ENCODE peak calls at places on chromosomes 16 and 17, in ten cellular contexts. One of them, this sample, is unnamed.

GRCh38 chr16:25020112-25020591 is 5.0 kb upstream of the ARHGAP17 start:
- DNase-seq in hippocampal formation: no peak
- DNase-seq in AG08396: no peak
- DNase-seq in fibroblast of lung: no peak
- DNase-seq in neural crest cell: no peak
- DNase-seq in neuronal stem cell: no peak
- DNase-seq in OCI-LY7: no peak
- DNase-seq in skeletal muscle cell: no peak
- DNase-seq in progenitor cell of endocrine pancreas: no peak
- DNase-seq in activated CD8-positive, alpha-beta memory T cell treated with anti-CD3 and anti-CD28 coated beads for 4 hours: no peak
- DNase-seq in this sample: no peak

GRCh38 chr17:83080641-83081560 is 1.5 kb downstream of the METRNL start:
- DNase-seq in fibroblast of lung: peak; percentile 47
- DNase-seq in neuronal stem cell: no peak
- DNase-seq in hippocampal formation: no peak
- DNase-seq in skeletal muscle cell: no peak
- DNase-seq in progenitor cell of endocrine pancreas: no peak
- DNase-seq in AG08396: peak; percentile 75
- DNase-seq in activated CD8-positive, alpha-beta memory T cell treated with anti-CD3 and anti-CD28 coated beads for 4 hours: peak; percentile 37
- DNase-seq in neural crest cell: no peak
- DNase-seq in OCI-LY7: peak; percentile 62
- DNase-seq in this sample: peak; percentile 43

GRCh38 chr17:43416998-43417891 is 18.5 kb downstream of the ARL4D start:
- DNase-seq in neuronal stem cell: no peak
- DNase-seq in fibroblast of lung: peak; percentile 77
- DNase-seq in hippocampal formation: peak; percentile 66
- DNase-seq in OCI-LY7: no peak
- DNase-seq in skeletal muscle cell: no peak
- DNase-seq in activated CD8-positive, alpha-beta memory T cell treated with anti-CD3 and anti-CD28 coated beads for 4 hours: no peak
- DNase-seq in AG08396: peak; percentile 60
- DNase-seq in neural crest cell: no peak
- DNase-seq in progenitor cell of endocrine pancreas: no peak
- DNase-seq in this sample: no peak

GRCh38 chr17:44878627-44879221 is 20.5 kb downstream of the EFTUD2 start:
- DNase-seq in progenitor cell of endocrine pancreas: no peak
- DNase-seq in hippocampal formation: peak; percentile 31
- DNase-seq in activated CD8-positive, alpha-beta memory T cell treated with anti-CD3 and anti-CD28 coated beads for 4 hours: no peak
- DNase-seq in AG08396: peak; percentile 32
- DNase-seq in OCI-LY7: peak; percentile 50
- DNase-seq in skeletal muscle cell: no peak
- DNase-seq in fibroblast of lung: peak; percentile 20
- DNase-seq in neuronal stem cell: no peak
- DNase-seq in neural crest cell: peak; percentile 28
- DNase-seq in this sample: peak; percentile 20

GRCh38 chr16:89907055-89907814 is 11.4 kb upstream of the MC1R start:
- DNase-seq in skeletal muscle cell: no peak
- DNase-seq in progenitor cell of endocrine pancreas: no peak
- DNase-seq in fibroblast of lung: no peak
- DNase-seq in activated CD8-positive, alpha-beta memory T cell treated with anti-CD3 and anti-CD28 coated beads for 4 hours: no peak
- DNase-seq in OCI-LY7: no peak
- DNase-seq in neural crest cell: no peak
- DNase-seq in hippocampal formation: no peak
- DNase-seq in neuronal stem cell: no peak
- DNase-seq in AG08396: no peak
- DNase-seq in this sample: no peak

GRCh38 chr17:15103785-15104184 is 161.3 kb downstream of the PMP22 start:
- DNase-seq in progenitor cell of endocrine pancreas: no peak
- DNase-seq in skeletal muscle cell: no peak
- DNase-seq in OCI-LY7: no peak
- DNase-seq in neuronal stem cell: no peak
- DNase-seq in fibroblast of lung: no peak
- DNase-seq in neural crest cell: no peak
- DNase-seq in activated CD8-positive, alpha-beta memory T cell treated with anti-CD3 and anti-CD28 coated beads for 4 hours: no peak
- DNase-seq in AG08396: no peak
- DNase-seq in hippocampal formation: no peak
- DNase-seq in this sample: no peak

GRCh38 chr17:8225813-8226535 is 15.6 kb upstream of the AURKB start:
- DNase-seq in progenitor cell of endocrine pancreas: no peak
- DNase-seq in neuronal stem cell: peak; percentile 74
- DNase-seq in OCI-LY7: peak; percentile 35
- DNase-seq in fibroblast of lung: peak; percentile 79
- DNase-seq in neural crest cell: peak; percentile 75
- DNase-seq in hippocampal formation: peak; percentile 60
- DNase-seq in AG08396: peak; percentile 29
- DNase-seq in activated CD8-positive, alpha-beta memory T cell treated with anti-CD3 and anti-CD28 coated beads for 4 hours: no peak
- DNase-seq in skeletal muscle cell: no peak
- DNase-seq in this sample: no peak

GRCh38 chr16:28213396-28213795 is 1.6 kb upstream of the XPO6 start:
- DNase-seq in hippocampal formation: no peak
- DNase-seq in skeletal muscle cell: no peak
- DNase-seq in neuronal stem cell: no peak
- DNase-seq in AG08396: no peak
- DNase-seq in OCI-LY7: no peak
- DNase-seq in fibroblast of lung: peak; percentile 19
- DNase-seq in neural crest cell: no peak
- DNase-seq in progenitor cell of endocrine pancreas: no peak
- DNase-seq in activated CD8-positive, alpha-beta memory T cell treated with anti-CD3 and anti-CD28 coated beads for 4 hours: no peak
- DNase-seq in this sample: no peak

GRCh38 chr17:512926-513325 is 160.3 kb upstream of the RPH3AL start:
- DNase-seq in hippocampal formation: no peak
- DNase-seq in fibroblast of lung: no peak
- DNase-seq in skeletal muscle cell: no peak
- DNase-seq in neural crest cell: no peak
- DNase-seq in activated CD8-positive, alpha-beta memory T cell treated with anti-CD3 and anti-CD28 coated beads for 4 hours: no peak
- DNase-seq in OCI-LY7: no peak
- DNase-seq in neuronal stem cell: no peak
- DNase-seq in progenitor cell of endocrine pancreas: no peak
- DNase-seq in AG08396: no peak
- DNase-seq in this sample: no peak

GRCh38 chr17:57016764-57017116 is 38.8 kb downstream of the SCPEP1 start:
- DNase-seq in OCI-LY7: no peak
- DNase-seq in activated CD8-positive, alpha-beta memory T cell treated with anti-CD3 and anti-CD28 coated beads for 4 hours: no peak
- DNase-seq in fibroblast of lung: peak; percentile 82
- DNase-seq in neuronal stem cell: no peak
- DNase-seq in hippocampal formation: no peak
- DNase-seq in progenitor cell of endocrine pancreas: no peak
- DNase-seq in AG08396: no peak
- DNase-seq in skeletal muscle cell: no peak
- DNase-seq in neural crest cell: no peak
- DNase-seq in this sample: no peak

GRCh38 chr16:15649727-15650018 is 372 bp upstream of the NDE1 start:
- DNase-seq in neural crest cell: no peak
- DNase-seq in AG08396: no peak
- DNase-seq in hippocampal formation: no peak
- DNase-seq in progenitor cell of endocrine pancreas: no peak
- DNase-seq in neuronal stem cell: no peak
- DNase-seq in OCI-LY7: peak; percentile 30
- DNase-seq in activated CD8-positive, alpha-beta memory T cell treated with anti-CD3 and anti-CD28 coated beads for 4 hours: no peak
- DNase-seq in skeletal muscle cell: no peak
- DNase-seq in fibroblast of lung: no peak
- DNase-seq in this sample: no peak

GRCh38 chr17:19304209-19304608 is 58.3 kb downstream of the B9D1 start:
- DNase-seq in skeletal muscle cell: no peak
- DNase-seq in hippocampal formation: peak; percentile 41
- DNase-seq in activated CD8-positive, alpha-beta memory T cell treated with anti-CD3 and anti-CD28 coated beads for 4 hours: no peak
- DNase-seq in neural crest cell: no peak
- DNase-seq in neuronal stem cell: no peak
- DNase-seq in progenitor cell of endocrine pancreas: no peak
- DNase-seq in fibroblast of lung: peak; percentile 79
- DNase-seq in OCI-LY7: peak; percentile 29
- DNase-seq in AG08396: no peak
- DNase-seq in this sample: no peak

GRCh38 chr17:67151717-67152116 is 93.3 kb downstream of the HELZ start:
- DNase-seq in activated CD8-positive, alpha-beta memory T cell treated with anti-CD3 and anti-CD28 coated beads for 4 hours: no peak
- DNase-seq in neural crest cell: no peak
- DNase-seq in fibroblast of lung: peak; percentile 73
- DNase-seq in progenitor cell of endocrine pancreas: no peak
- DNase-seq in AG08396: no peak
- DNase-seq in skeletal muscle cell: peak; percentile 45
- DNase-seq in OCI-LY7: no peak
- DNase-seq in hippocampal formation: no peak
- DNase-seq in neuronal stem cell: no peak
- DNase-seq in this sample: no peak

GRCh38 chr17:44074231-44074910 is 3.8 kb downstream of the G6PC3 start:
- DNase-seq in skeletal muscle cell: no peak
- DNase-seq in hippocampal formation: no peak
- DNase-seq in neural crest cell: no peak
- DNase-seq in progenitor cell of endocrine pancreas: no peak
- DNase-seq in fibroblast of lung: no peak
- DNase-seq in AG08396: no peak
- DNase-seq in activated CD8-positive, alpha-beta memory T cell treated with anti-CD3 and anti-CD28 coated beads for 4 hours: no peak
- DNase-seq in OCI-LY7: no peak
- DNase-seq in neuronal stem cell: no peak
- DNase-seq in this sample: no peak

GRCh38 chr16:81629032-81629802 is 149.9 kb upstream of the PLCG2 start:
- DNase-seq in OCI-LY7: no peak
- DNase-seq in activated CD8-positive, alpha-beta memory T cell treated with anti-CD3 and anti-CD28 coated beads for 4 hours: no peak
- DNase-seq in hippocampal formation: no peak
- DNase-seq in AG08396: no peak
- DNase-seq in neural crest cell: no peak
- DNase-seq in skeletal muscle cell: no peak
- DNase-seq in neuronal stem cell: no peak
- DNase-seq in progenitor cell of endocrine pancreas: no peak
- DNase-seq in fibroblast of lung: no peak
- DNase-seq in this sample: no peak

GRCh38 chr17:69457603-69458002 is 43.1 kb downstream of the MAP2K6 start:
- DNase-seq in fibroblast of lung: no peak
- DNase-seq in OCI-LY7: no peak
- DNase-seq in progenitor cell of endocrine pancreas: no peak
- DNase-seq in AG08396: no peak
- DNase-seq in hippocampal formation: no peak
- DNase-seq in neural crest cell: no peak
- DNase-seq in neuronal stem cell: no peak
- DNase-seq in skeletal muscle cell: no peak
- DNase-seq in activated CD8-positive, alpha-beta memory T cell treated with anti-CD3 and anti-CD28 coated beads for 4 hours: no peak
- DNase-seq in this sample: no peak

This sample was measured in retina.